ENCODE peak calls at places on chromosomes 16 and 17, in eight cellular contexts. K is fibroblast of the aortic adventitia, U is HFF-Myc, X is fibroblast of lung, O is uterus, E is fibroblast of mammary gland, Z is tibial nerve, I is K562. F is an unnamed sample.

GRCh38 chr16:57566436-57566835 is 24.0 kb downstream of the ADGRG5 start:
- DNase-seq in K (no peak), I (no peak), Z (no peak), U (no peak), O (no peak), X (no peak), E (no peak), F (no peak)

GRCh38 chr16:23521037-23521743 is 10.9 kb upstream of the GGA2 start:
- DNase-seq in U (no peak), Z (no peak), X (no peak), K (no peak), E (no peak), I (no peak), O (no peak), F (no peak)

GRCh38 chr17:8563981-8564602 is 66.4 kb downstream of the MYH10 start:
- DNase-seq in U (peak; percentile 45), Z (no peak), K (peak; percentile 68), E (peak; percentile 62), O (no peak), I (no peak), X (peak; percentile 50), F (no peak)

GRCh38 chr17:75524971-75525805 is at the start of gene LLGL2:
- DNase-seq in E (no peak), I (peak; percentile 97), O (peak; percentile 66), K (no peak), U (no peak), Z (peak; percentile 35), X (peak; percentile 15), F (no peak)

GRCh38 chr17:7851438-7852261 is 3.2 kb upstream of the TMEM88 start:
- DNase-seq in O (peak; percentile 88), Z (peak; percentile 74), U (no peak), E (peak; percentile 85), X (peak; percentile 85), K (peak; percentile 83), I (peak; percentile 51), F (peak; percentile 65)

GRCh38 chr16:84446596-84447392 is 57.7 kb downstream of the MEAK7 start:
- DNase-seq in E (peak; percentile 51), K (peak; percentile 16), X (no peak), Z (no peak), O (no peak), I (no peak), U (no peak), F (no peak)

GRCh38 chr17:78381601-78382168 is 3.2 kb downstream of the PGS1 start:
- DNase-seq in K (no peak), O (no peak), I (peak; percentile 46), U (no peak), X (no peak), Z (no peak), E (peak; percentile 62), F (no peak)

GRCh38 chr17:44894642-44895041 is 4.6 kb downstream of the EFTUD2 start:
- DNase-seq in E (no peak), O (no peak), I (no peak), K (no peak), Z (no peak), U (no peak), X (no peak), F (no peak)

GRCh38 chr16:77302685-77303084 is 103.5 kb downstream of the SYCE1L start:
- DNase-seq in U (no peak), E (no peak), K (no peak), I (no peak), O (no peak), X (no peak), Z (no peak), F (no peak)

GRCh38 chr16:57800213-57801097 is 1.8 kb downstream of the KIFC3 start:
- DNase-seq in Z (no peak), K (no peak), I (no peak), U (no peak), X (no peak), O (no peak), E (no peak), F (no peak)

GRCh38 chr16:81384006-81384405 is 60.6 kb upstream of the CMIP start:
- DNase-seq in U (no peak), I (no peak), K (peak; percentile 36), O (no peak), Z (no peak), E (no peak), X (no peak), F (no peak)

GRCh38 chr17:32870027-32870670 is 6.8 kb downstream of the MYO1D start:
- DNase-seq in X (peak; percentile 32), E (peak; percentile 87), Z (no peak), U (no peak), K (peak; percentile 31), O (peak; percentile 37), I (no peak), F (no peak)

GRCh38 chr16:86207350-86207749 is 303.0 kb upstream of the FOXF1 start:
- DNase-seq in I (no peak), O (no peak), Z (no peak), E (no peak), U (no peak), X (no peak), K (no peak), F (no peak)

GRCh38 chr16:47724386-47724785 is 263.3 kb downstream of the PHKB start:
- DNase-seq in K (no peak), E (no peak), O (no peak), Z (no peak), I (no peak), X (no peak), U (no peak), F (no peak)

GRCh38 chr17:33506889-33507650 is 214.0 kb upstream of the ASIC2 start:
- DNase-seq in U (no peak), O (peak; percentile 55), Z (no peak), I (peak; percentile 36), E (peak; percentile 15), K (no peak), X (peak; percentile 16), F (peak; percentile 1)

GRCh38 chr16:1780677-1781072 is 1.7 kb downstream of the SPSB3 start:
- DNase-seq in E (no peak), Z (no peak), X (no peak), I (no peak), O (no peak), U (no peak), K (no peak), F (no peak)
- H3K4me3 ChIP-seq in E (no peak overlapping the region), Z (no peak overlapping the region), X (no peak overlapping the region), I (no peak overlapping the region), O (no peak overlapping the region), U (no peak overlapping the region), K (peak overlapping the region; percentile 83), F (no peak overlapping the region)

GRCh38 chr16:70454221-70455034 is at the start of gene FCSK:
- DNase-seq in O (peak; percentile 65), Z (no peak), K (peak; percentile 72), X (peak; percentile 73), I (peak; percentile 80), U (no peak), E (peak; percentile 63), F (peak; percentile 42)
- TF ChIP-seq CTCF in O (no peak), Z (no peak), K (no peak), X (no peak), I (no peak), U (no peak), E (no peak), F (no peak)

DNA sequence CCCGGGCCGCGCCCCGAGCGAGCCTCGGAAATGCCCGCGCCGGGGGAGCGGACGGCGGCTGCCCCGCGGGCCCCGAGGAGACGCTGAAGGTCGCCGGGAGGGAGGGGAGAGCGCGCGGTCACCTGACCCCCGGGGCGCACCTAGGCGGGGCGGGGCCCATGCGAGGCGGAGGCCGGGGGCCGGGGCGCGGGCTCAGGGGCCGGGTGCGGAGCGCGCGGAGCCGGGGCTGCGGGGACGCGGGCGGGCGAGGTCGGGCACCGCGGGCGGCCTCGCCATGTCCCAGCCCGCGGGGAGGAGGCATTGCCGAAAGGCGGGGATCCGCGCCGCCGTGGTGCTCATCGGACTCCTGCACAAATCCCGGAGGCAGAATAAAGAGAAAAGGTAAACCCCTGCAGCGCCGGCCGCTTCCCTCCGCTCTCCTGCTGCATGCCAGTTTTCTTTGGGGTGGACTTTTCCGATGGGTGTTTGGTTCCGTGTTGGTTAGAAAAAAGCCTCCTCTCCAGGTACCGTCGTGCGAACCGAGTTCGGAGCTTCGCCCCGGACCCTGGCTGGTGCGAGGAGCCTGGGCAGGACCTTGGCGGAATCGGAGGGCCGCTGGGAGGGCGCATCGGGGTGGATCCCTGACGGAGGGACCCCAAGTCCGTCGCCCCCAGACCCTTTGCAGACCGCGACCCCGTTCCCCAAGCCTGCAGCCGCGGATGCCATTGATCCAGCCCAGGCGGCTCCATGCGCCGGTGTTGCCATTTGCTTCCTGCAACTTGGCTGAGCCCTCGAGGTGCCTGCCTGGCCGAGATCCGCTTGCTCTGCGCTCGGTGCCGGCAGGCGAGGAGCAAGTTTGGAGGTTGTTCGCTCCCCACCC is 57.7 kb downstream of the RAP1GAP2 start:
- DNase-seq in E (peak; percentile 14), O (no peak), K (no peak), X (peak; percentile 19), U (no peak), Z (no peak), I (peak; percentile 55), F (no peak)
- H3K4me3 ChIP-seq in E (peak overlapping the region; percentile 63), O (peak overlapping the region; percentile 17), K (peak overlapping the region; percentile 55), X (peak overlapping the region; percentile 69), U (peak overlapping the region; percentile 34), Z (peak overlapping the region; percentile 45), I (no peak overlapping the region), F (peak overlapping the region; percentile 62)

GRCh38 chr17:42027540-42027889 is 7.6 kb downstream of the NKIRAS2 start:
- DNase-seq in O (no peak), K (no peak), U (no peak), X (no peak), E (no peak), Z (no peak), I (no peak), F (no peak)

GRCh38 chr17:42026821-42027539 is 7.1 kb downstream of the NKIRAS2 start:
- DNase-seq in O (no peak), Z (no peak), U (no peak), X (no peak), E (no peak), K (no peak), I (no peak), F (no peak)

GRCh38 chr17:42028791-42029127 is 8.9 kb downstream of the NKIRAS2 start:
- DNase-seq in U (no peak), Z (no peak), I (no peak), E (no peak), K (no peak), X (no peak), O (no peak), F (no peak)

GRCh38 chr17:42025191-42025579 is 5.3 kb downstream of the NKIRAS2 start:
- DNase-seq in E (no peak), U (no peak), Z (no peak), K (no peak), O (no peak), X (no peak), I (no peak), F (no peak)

DNA sequence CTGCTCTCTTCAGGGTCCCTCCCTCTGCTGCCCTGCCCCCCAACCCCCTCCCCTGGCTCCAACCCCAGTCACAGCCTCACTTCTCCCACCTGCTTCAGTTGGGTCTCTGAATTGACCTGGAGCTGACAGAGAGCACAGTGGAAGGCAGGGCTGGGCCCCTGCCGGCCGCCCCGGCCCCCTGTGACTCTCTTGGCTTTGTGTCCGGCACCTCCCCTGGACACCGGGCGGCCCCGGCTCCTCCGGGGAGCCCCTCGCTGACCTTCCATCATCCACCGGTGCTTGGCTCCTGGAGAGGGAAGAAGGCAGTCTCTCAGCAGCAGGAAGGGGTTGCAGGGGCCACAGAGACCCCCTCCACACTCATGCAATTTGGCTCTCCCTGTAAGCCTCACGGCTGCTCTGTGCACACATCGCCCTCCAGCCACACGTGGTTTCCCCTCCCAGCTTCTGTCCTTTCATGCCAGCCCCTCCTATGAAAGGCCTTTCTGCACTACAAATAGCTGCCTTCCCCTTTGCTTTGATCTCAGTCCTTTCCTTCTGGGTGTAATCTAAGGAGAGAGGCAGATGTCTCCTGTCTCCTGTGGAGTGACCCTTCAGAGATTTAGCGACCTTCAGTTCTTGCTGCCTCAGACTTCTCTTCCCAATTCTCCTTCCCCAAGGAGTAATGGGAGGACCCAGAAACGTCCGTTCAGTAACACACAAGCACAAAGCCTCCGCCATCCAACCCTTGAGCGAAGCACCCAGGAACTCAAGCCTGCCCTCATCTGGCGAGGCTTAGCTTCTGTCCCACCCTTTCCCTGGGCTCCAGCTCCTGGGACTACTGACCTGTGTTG is 8.3 kb downstream of the NKIRAS2 start:
- DNase-seq in O (no peak), X (no peak), U (no peak), Z (no peak), K (no peak), E (no peak), I (peak; percentile 50), F (no peak)
- TF ChIP-seq CTCF in O (no peak), X (peak; percentile 7), U (peak; percentile 25), Z (no peak), K (no peak), E (peak; percentile 13), I (peak; percentile 81), F (peak; percentile 46)

F was measured in brain microvascular endothelial cell.